ENCODE peak calls at places on chromosomes 2 and 18, in five cellular contexts. Z is sigmoid colon, F is GM13976, U is astrocyte, D is astrocyte of the spinal cord. Y is an unnamed sample.

GRCh38 chr18:9991021-9992000 is 77.5 kb downstream of the VAPA start:
- DNase-seq in Z (no peak), F (no peak), U (no peak), D (no peak), Y (no peak)

GRCh38 chr2:215931256-215931903 is 82.0 kb downstream of the MREG start:
- DNase-seq in Z (peak), F (peak), U (peak), D (peak), Y (no peak)

GRCh38 chr2:197137234-197137633 is 173.3 kb downstream of the ANKRD44 start:
- DNase-seq in Z (no peak), F (no peak), U (peak), D (peak), Y (no peak)

GRCh38 chr18:22471546-22472131 is 53.9 kb upstream of the CTAGE1 start:
- DNase-seq in Z (no peak), F (no peak), U (peak), D (peak), Y (no peak)

GRCh38 chr2:136255648-136256461 is 137.9 kb upstream of the CXCR4 start:
- DNase-seq in Z (no peak), F (peak), U (no peak), D (no peak), Y (no peak)

GRCh38 chr2:174686430-174686829 is 77.8 kb downstream of the CHRNA1 start:
- DNase-seq in Z (no peak), F (no peak), U (peak), D (no peak), Y (no peak)

GRCh38 chr2:124034265-124034664 is 9.2 kb downstream of the CNTNAP5 start:
- DNase-seq in Z (no peak), F (no peak), U (no peak), D (no peak), Y (no peak)

GRCh38 chr2:188291617-188292445 is at the start of gene GULP1:
- DNase-seq in Z (peak), F (peak), U (peak), D (peak), Y (peak)

GRCh38 chr18:56316727-56317126 is 321.7 kb downstream of the TXNL1 start:
- DNase-seq in Z (no peak), F (no peak), U (no peak), D (no peak), Y (no peak)

GRCh38 chr2:182980115-182980514 is 58.1 kb downstream of the NCKAP1 start:
- DNase-seq in Z (no peak), F (peak), U (peak), D (peak), Y (no peak)

GRCh38 chr2:195566201-195566600 is 90.8 kb upstream of the SLC39A10 start:
- DNase-seq in Z (no peak), F (no peak), U (no peak), D (no peak), Y (no peak)

GRCh38 chr18:24278591-24278990 is 119.0 kb downstream of the OSBPL1A start:
- DNase-seq in Z (no peak), F (no peak), U (no peak), D (no peak), Y (no peak)

GRCh38 chr2:224039770-224040088 is 643 bp upstream of the SERPINE2 start:
- DNase-seq in Z (no peak), F (no peak), U (no peak), D (no peak), Y (no peak)

GRCh38 chr2:290090-290722 is 2.3 kb upstream of the ALKAL2 start:
- DNase-seq in Z (peak), F (peak), U (peak), D (peak), Y (no peak)

GRCh38 chr2:204437815-204438766 is 107.2 kb upstream of the PARD3B start:
- DNase-seq in Z (no peak), F (no peak), U (no peak), D (no peak), Y (no peak)

GRCh38 chr18:36078751-36079529 is 11.6 kb upstream of the RPRD1A start:
- DNase-seq in Z (no peak), F (no peak), U (peak), D (peak), Y (no peak)

GRCh38 chr2:27191107-27191829 is 20.6 kb upstream of the ATRAID start:
- DNase-seq in Z (no peak), F (peak), U (no peak), D (peak), Y (no peak)

DNA sequence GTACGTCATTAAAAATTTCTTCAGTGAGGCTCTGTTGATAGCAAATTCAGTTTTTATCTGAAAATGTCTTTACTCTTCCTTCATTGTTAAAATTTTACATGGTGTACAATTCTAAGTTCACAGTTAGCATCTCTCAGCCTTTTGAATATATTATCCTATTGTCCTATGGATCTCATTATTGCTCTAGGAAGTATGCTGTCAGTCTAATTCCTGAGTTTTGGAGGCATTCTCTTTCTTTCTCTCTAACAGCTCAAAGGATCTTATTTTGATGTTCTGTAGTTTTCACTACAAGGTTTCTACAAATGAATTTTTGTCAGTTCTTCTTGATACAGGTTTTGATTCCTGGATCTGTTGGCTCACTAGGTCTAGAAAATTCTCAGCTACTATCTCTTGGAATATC is 2.9 kb upstream of the ACMSD start:
- DNase-seq in Z (no peak), F (no peak), U (no peak), D (no peak), Y (no peak)
- TF ChIP-seq CTCF in Z (no peak), F (no peak), U (no peak), D (no peak), Y (no peak)

GRCh38 chr2:101188683-101189405 is 37.7 kb upstream of the TBC1D8 start:
- DNase-seq in Z (no peak), F (no peak), U (peak), D (peak), Y (no peak)
- TF ChIP-seq CTCF in Z (peak), F (no peak), U (peak), D (peak), Y (peak)

DNA sequence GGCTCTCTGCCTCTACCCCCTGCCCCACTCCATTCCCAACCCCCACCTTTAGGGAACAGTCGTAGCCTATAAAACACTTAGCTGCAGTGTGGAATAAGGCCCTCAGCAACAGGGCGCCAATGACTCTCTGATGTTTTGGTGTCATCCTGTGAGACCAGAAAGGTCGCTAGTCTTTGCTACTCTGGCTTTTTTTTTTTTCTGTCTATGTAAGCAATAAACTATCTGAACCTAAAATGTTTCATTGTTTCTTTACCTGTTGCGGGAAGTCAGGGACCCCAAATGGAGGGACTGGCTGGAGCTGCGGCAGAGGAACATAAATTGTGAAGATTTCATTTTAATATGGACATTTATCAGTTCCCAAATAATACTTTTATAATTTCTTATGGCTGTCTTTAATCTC is 154.6 kb downstream of the COPS8 start:
- DNase-seq in Z (no peak), F (no peak), U (no peak), D (no peak), Y (no peak)
- TF ChIP-seq CTCF in Z (no peak), F (no peak), U (no peak), D (no peak), Y (no peak)

GRCh38 chr2:226674123-226674522 is 125.5 kb downstream of the IRS1 start:
- DNase-seq in Z (no peak), F (no peak), U (no peak), D (no peak), Y (no peak)
- TF ChIP-seq CTCF in Z (no peak), F (no peak), U (no peak), D (no peak), Y (no peak)

GRCh38 chr2:179354739-179355537 is 90.3 kb upstream of the SESTD1 start:
- DNase-seq in Z (no peak), F (no peak), U (no peak), D (peak), Y (no peak)
- TF ChIP-seq CTCF in Z (no peak), F (no peak), U (peak), D (peak), Y (peak)